ENCODE peak calls at places on chromosomes 6 and 20, in four cellular contexts. L is NB4, Y is HCT116, X is heart left ventricle. E is an unnamed sample.

GRCh38 chr6:42771741-42772100 is 10.1 kb upstream of the BICRAL start:
- DNase-seq in L (no peak), Y (no peak), X (no peak), E (no peak)

GRCh38 chr6:2448826-2449571 is 203.6 kb upstream of the GMDS start:
- DNase-seq in L (peak), Y (peak), X (no peak), E (peak)

GRCh38 chr6:45411959-45412358 is 34.2 kb upstream of the SUPT3H start:
- DNase-seq in L (no peak), Y (no peak), X (no peak), E (no peak)

GRCh38 chr6:220736-221475 is 71.4 kb upstream of the DUSP22 start:
- DNase-seq in L (peak), Y (no peak), X (no peak), E (no peak)

GRCh38 chr6:130076512-130076911 is 58.1 kb downstream of the L3MBTL3 start:
- DNase-seq in L (no peak), Y (no peak), X (no peak), E (no peak)

GRCh38 chr6:115896538-115897129 is 164.1 kb downstream of the FRK start:
- DNase-seq in L (peak), Y (peak), X (no peak), E (no peak)

GRCh38 chr6:4776493-4776966 is 326 bp downstream of the CDYL start:
- DNase-seq in L (peak), Y (no peak), X (peak), E (peak)

GRCh38 chr6:132300323-132300949 is 100.8 kb downstream of the MOXD1 start:
- DNase-seq in L (peak), Y (peak), X (no peak), E (peak)

GRCh38 chr6:98844244-98845161 is 10.1 kb downstream of the POU3F2 start:
- DNase-seq in L (no peak), Y (no peak), X (no peak), E (no peak)

GRCh38 chr20:63178445-63178818 is 37.5 kb downstream of the YTHDF1 start:
- DNase-seq in L (no peak), Y (no peak), X (no peak), E (no peak)

GRCh38 chr6:23650676-23651075 is 475.3 kb upstream of the NRSN1 start:
- DNase-seq in L (no peak), Y (no peak), X (no peak), E (no peak)

GRCh38 chr20:54207743-54208491 is at the start of gene PFDN4:
- DNase-seq in L (peak), Y (peak), X (peak), E (peak)

GRCh38 chr6:121309768-121310473 is 24.4 kb downstream of the TBC1D32 start:
- DNase-seq in L (no peak), Y (no peak), X (no peak), E (no peak)

GRCh38 chr6:44127186-44128019 is at the start of the genes MRPL14 and TMEM63B:
- DNase-seq in L (peak), Y (peak), X (peak), E (peak)
- TF ChIP-seq POLR2A in L (peak), Y (peak), X (no peak), E (peak)

GRCh38 chr20:2692036-2692885 is at the start of gene EBF4:
- DNase-seq in L (peak), Y (no peak), X (peak), E (no peak)
- TF ChIP-seq POLR2A in L (peak), Y (no peak), X (no peak), E (no peak)

DNA sequence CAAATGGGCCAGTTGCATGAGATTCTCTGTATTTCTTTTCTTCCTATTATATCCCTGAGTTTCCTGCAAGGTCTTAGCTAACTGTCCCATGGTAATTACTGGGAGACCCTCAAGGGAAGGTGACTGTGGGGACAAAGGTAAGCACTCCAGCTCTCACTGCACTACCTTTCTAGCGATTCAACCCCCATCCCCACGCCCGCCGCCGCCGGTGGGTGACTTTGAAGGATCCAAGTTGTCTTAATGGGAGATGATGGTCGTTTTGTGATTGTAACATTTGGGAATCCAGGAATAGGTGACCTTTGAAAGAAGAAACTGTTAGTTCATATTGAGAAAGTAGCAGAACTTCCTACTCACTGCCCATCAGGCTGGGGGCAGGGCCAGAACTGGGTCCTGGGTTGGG is 265.5 kb downstream of the LRFN2 start:
- DNase-seq in L (no peak), Y (no peak), X (no peak), E (no peak)
- TF ChIP-seq POLR2A in L (no peak), Y (no peak), X (no peak), E (no peak)

DNA sequence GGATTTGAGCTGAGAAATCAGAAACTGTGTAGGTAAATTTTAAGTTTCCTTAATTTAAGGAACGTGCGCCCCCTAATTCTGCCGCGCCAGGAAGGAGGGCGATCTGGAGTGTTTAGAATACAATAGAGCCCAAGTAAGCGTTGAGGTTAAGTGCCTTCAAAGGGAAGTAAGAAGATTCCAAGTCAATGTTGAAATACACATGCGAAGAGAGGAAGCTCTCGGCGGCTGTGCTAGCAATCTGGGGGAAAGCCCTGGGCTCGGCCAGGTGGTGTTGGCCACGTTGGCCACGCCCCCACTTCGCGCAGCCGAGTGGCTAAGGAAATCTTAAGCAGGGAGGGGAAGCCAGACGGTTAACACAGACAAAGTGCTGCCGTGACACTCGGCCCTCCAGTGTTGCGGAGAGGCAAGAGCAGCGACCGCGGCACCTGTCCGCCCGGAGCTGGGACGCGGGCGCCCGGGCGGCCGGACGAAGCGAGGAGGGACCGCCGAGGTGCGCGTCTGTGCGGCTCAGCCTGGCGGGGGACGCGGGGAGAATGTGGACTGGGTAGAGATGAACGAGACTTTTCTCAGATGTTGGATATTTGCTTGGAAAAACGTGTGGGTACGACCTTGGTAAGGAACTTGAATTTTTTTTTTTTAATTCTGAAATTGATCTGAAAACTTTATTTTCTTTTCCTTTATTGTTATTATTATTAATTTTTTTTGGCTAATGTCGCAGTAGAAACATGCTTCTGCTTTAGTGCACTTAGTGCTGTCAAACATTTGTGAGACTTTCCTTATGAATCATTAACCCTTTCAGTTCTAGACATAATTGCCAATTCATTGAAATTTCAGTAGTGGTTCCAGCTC is at the start of gene PRDM1:
- DNase-seq in L (peak), Y (peak), X (peak), E (peak)
- TF ChIP-seq POLR2A in L (no peak), Y (no peak), X (no peak), E (peak)

DNA sequence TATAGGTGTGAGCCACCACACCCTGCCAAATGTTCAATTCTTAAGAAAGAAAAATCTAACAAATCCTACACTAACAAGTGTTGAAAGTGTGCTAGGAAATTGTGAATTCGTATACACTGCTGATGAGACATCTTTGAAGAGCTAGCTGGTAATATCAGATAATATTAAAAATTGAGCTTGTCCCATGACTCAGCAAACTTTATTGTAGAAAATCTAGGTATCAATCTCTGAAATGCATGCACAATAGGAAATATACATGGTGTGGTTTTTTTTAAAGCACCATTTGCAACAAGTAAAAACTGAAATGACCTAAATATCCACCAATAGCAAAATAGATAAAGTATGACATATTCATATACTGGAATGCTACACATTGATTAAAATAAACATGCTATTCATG is 110.1 kb upstream of the NXT1 start:
- DNase-seq in L (no peak), Y (no peak), X (no peak), E (no peak)
- TF ChIP-seq POLR2A in L (no peak), Y (no peak), X (no peak), E (no peak)

DNA sequence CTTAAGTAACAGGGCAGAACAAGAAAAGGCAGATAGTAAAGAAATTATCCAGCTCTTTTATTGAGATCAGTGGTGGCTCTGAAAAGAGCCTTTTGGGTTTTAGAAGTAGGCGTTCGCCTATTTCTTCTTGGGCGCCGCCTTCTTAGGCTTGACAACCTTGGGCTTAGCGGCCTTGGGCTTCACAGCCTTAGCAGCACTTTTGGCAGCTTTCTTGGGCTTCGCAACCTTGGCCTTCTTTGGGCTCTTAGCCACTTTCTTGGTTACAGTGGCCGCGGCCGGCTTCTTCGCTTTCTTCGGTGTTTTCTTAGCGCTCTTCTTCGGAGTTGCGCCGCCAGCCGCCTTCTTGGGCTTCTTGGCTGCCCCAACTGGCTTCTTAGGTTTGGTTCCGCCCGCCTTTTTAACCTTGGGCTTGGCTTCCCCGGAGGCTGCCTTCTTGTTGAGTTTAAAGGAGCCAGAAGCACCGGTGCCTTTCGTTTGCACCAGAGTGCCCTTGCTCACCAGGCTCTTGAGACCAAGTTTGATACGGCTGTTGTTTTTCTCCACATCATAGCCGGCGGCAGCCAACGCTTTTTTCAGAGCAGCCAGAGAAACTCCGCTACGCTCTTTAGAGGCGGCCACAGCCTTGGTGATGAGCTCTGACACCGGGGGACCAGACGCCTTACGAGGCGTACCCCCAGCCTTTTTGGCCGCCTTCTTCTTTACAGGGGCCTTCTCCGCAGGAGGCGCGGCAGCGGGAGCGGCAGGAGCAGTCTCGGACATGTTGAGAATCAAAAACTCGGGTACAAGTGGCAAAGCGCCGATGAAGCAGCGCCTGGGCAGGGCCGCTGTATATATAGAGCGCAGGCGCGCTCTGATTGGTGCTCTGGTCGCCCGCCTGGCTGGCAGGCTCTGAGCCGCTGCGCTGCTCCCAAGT is 31.3 kb upstream of the HFE start:
- DNase-seq in L (peak), Y (peak), X (peak), E (peak)
- TF ChIP-seq POLR2A in L (peak), Y (peak), X (peak), E (peak)

GRCh38 chr20:41308290-41308691 is 9.2 kb downstream of the ZHX3 start:
- DNase-seq in L (peak), Y (no peak), X (no peak), E (no peak)
- TF ChIP-seq POLR2A in L (no peak), Y (no peak), X (no peak), E (no peak)

GRCh38 chr6:111823012-111823411 is 50.2 kb downstream of the FYN start:
- DNase-seq in L (no peak), Y (no peak), X (no peak), E (no peak)

GRCh38 chr6:111824608-111825337 is 48.5 kb downstream of the FYN start:
- DNase-seq in L (no peak), Y (no peak), X (no peak), E (no peak)

GRCh38 chr6:111819458-111819857 is 53.8 kb downstream of the FYN start:
- DNase-seq in L (no peak), Y (no peak), X (no peak), E (no peak)

GRCh38 chr6:111825439-111825838 is 47.8 kb downstream of the FYN start:
- DNase-seq in L (no peak), Y (no peak), X (no peak), E (no peak)

GRCh38 chr6:111823831-111824607 is 49.2 kb downstream of the FYN start:
- DNase-seq in L (peak), Y (no peak), X (no peak), E (no peak)
- TF ChIP-seq POLR2A in L (no peak), Y (no peak), X (no peak), E (no peak)

E was measured in H54.